ENCODE peak calls at places on chromosomes 12 and 14, in nine cellular contexts. One of them, this sample, is unnamed.

GRCh38 chr12:9378430-9378835 is 170.2 kb upstream of the PZP start:
- DNase-seq in NCI-H1436: no peak
- DNase-seq in cardiac fibroblast: no peak
- DNase-seq in upper lobe of right lung: no peak
- DNase-seq in astrocyte of the spinal cord: no peak
- DNase-seq in KBM-7: peak; percentile 65
- DNase-seq in NB4: peak; percentile 28
- DNase-seq in Calu3: peak; percentile 10
- DNase-seq in AG09309: no peak
- DNase-seq in this sample: peak; percentile 63

GRCh38 chr12:110743571-110744093 is 941 bp upstream of the PPP1CC start:
- DNase-seq in upper lobe of right lung: peak; percentile 85
- DNase-seq in astrocyte of the spinal cord: no peak
- DNase-seq in AG09309: no peak
- DNase-seq in cardiac fibroblast: peak; percentile 42
- DNase-seq in Calu3: peak; percentile 24
- DNase-seq in NCI-H1436: no peak
- DNase-seq in NB4: peak; percentile 74
- DNase-seq in KBM-7: no peak
- DNase-seq in this sample: peak; percentile 41

GRCh38 chr12:101939856-101940265 is 62.5 kb downstream of the DRAM1 start:
- DNase-seq in upper lobe of right lung: no peak
- DNase-seq in KBM-7: peak; percentile 82
- DNase-seq in NB4: peak; percentile 84
- DNase-seq in NCI-H1436: peak; percentile 42
- DNase-seq in astrocyte of the spinal cord: peak; percentile 76
- DNase-seq in cardiac fibroblast: peak; percentile 91
- DNase-seq in AG09309: peak; percentile 58
- DNase-seq in Calu3: peak; percentile 72
- DNase-seq in this sample: peak; percentile 69

GRCh38 chr12:51976376-51977160 is 25.1 kb downstream of the ACVR1B start:
- DNase-seq in cardiac fibroblast: peak; percentile 97
- DNase-seq in Calu3: peak; percentile 66
- DNase-seq in AG09309: peak; percentile 55
- DNase-seq in KBM-7: no peak
- DNase-seq in NCI-H1436: no peak
- DNase-seq in astrocyte of the spinal cord: peak; percentile 15
- DNase-seq in upper lobe of right lung: no peak
- DNase-seq in NB4: peak; percentile 87
- DNase-seq in this sample: no peak

GRCh38 chr12:10363665-10363921 is 26.2 kb downstream of the KLRK1 start:
- DNase-seq in upper lobe of right lung: no peak
- DNase-seq in NCI-H1436: no peak
- DNase-seq in cardiac fibroblast: no peak
- DNase-seq in KBM-7: no peak
- DNase-seq in Calu3: no peak
- DNase-seq in NB4: no peak
- DNase-seq in AG09309: no peak
- DNase-seq in astrocyte of the spinal cord: no peak
- DNase-seq in this sample: no peak

GRCh38 chr12:66066071-66066928 is 64.2 kb downstream of the LLPH start:
- DNase-seq in NB4: peak; percentile 54
- DNase-seq in NCI-H1436: no peak
- DNase-seq in astrocyte of the spinal cord: peak; percentile 87
- DNase-seq in upper lobe of right lung: no peak
- DNase-seq in Calu3: peak; percentile 44
- DNase-seq in AG09309: no peak
- DNase-seq in cardiac fibroblast: peak; percentile 48
- DNase-seq in KBM-7: peak; percentile 83
- DNase-seq in this sample: no peak

GRCh38 chr12:54016478-54016964 is 7.7 kb downstream of the HOXC8 start:
- DNase-seq in astrocyte of the spinal cord: peak; percentile 82
- DNase-seq in AG09309: peak; percentile 73
- DNase-seq in NB4: peak; percentile 44
- DNase-seq in cardiac fibroblast: no peak
- DNase-seq in Calu3: no peak
- DNase-seq in upper lobe of right lung: no peak
- DNase-seq in KBM-7: no peak
- DNase-seq in NCI-H1436: no peak
- DNase-seq in this sample: no peak

GRCh38 chr14:42428996-42429395 is 822.3 kb downstream of the LRFN5 start:
- DNase-seq in astrocyte of the spinal cord: no peak
- DNase-seq in cardiac fibroblast: no peak
- DNase-seq in Calu3: no peak
- DNase-seq in NCI-H1436: no peak
- DNase-seq in AG09309: no peak
- DNase-seq in KBM-7: no peak
- DNase-seq in upper lobe of right lung: no peak
- DNase-seq in NB4: no peak
- DNase-seq in this sample: no peak

GRCh38 chr12:130775953-130776856 is 60.1 kb upstream of the RIMBP2 start:
- DNase-seq in upper lobe of right lung: no peak
- DNase-seq in cardiac fibroblast: peak; percentile 81
- DNase-seq in NB4: peak; percentile 79
- DNase-seq in Calu3: peak; percentile 82
- DNase-seq in astrocyte of the spinal cord: peak; percentile 90
- DNase-seq in AG09309: peak; percentile 55
- DNase-seq in KBM-7: no peak
- DNase-seq in NCI-H1436: no peak
- DNase-seq in this sample: peak; percentile 89

GRCh38 chr12:117807355-117807754 is 161.4 kb downstream of the KSR2 start:
- DNase-seq in astrocyte of the spinal cord: no peak
- DNase-seq in NCI-H1436: no peak
- DNase-seq in upper lobe of right lung: no peak
- DNase-seq in KBM-7: no peak
- DNase-seq in Calu3: no peak
- DNase-seq in NB4: no peak
- DNase-seq in cardiac fibroblast: no peak
- DNase-seq in AG09309: no peak
- DNase-seq in this sample: no peak

GRCh38 chr12:53700567-53700966 is 24.7 kb upstream of the ATP5MC2 start:
- DNase-seq in KBM-7: no peak
- DNase-seq in NCI-H1436: no peak
- DNase-seq in AG09309: no peak
- DNase-seq in astrocyte of the spinal cord: no peak
- DNase-seq in upper lobe of right lung: no peak
- DNase-seq in NB4: no peak
- DNase-seq in cardiac fibroblast: no peak
- DNase-seq in Calu3: no peak
- DNase-seq in this sample: no peak

GRCh38 chr12:100706029-100706428 is 88.5 kb upstream of the ANO4 start:
- DNase-seq in Calu3: peak; percentile 31
- DNase-seq in AG09309: peak; percentile 48
- DNase-seq in astrocyte of the spinal cord: peak; percentile 78
- DNase-seq in NB4: no peak
- DNase-seq in NCI-H1436: peak; percentile 91
- DNase-seq in upper lobe of right lung: no peak
- DNase-seq in KBM-7: no peak
- DNase-seq in cardiac fibroblast: peak; percentile 21
- DNase-seq in this sample: no peak

GRCh38 chr12:65520658-65521057 is 242.2 kb downstream of the MSRB3 start:
- DNase-seq in astrocyte of the spinal cord: no peak
- DNase-seq in cardiac fibroblast: no peak
- DNase-seq in Calu3: no peak
- DNase-seq in NB4: no peak
- DNase-seq in upper lobe of right lung: no peak
- DNase-seq in KBM-7: no peak
- DNase-seq in AG09309: no peak
- DNase-seq in NCI-H1436: no peak
- DNase-seq in this sample: no peak

GRCh38 chr12:1884651-1885050 is 33.8 kb downstream of the CACNA2D4 start:
- DNase-seq in NB4: no peak
- DNase-seq in upper lobe of right lung: no peak
- DNase-seq in NCI-H1436: no peak
- DNase-seq in Calu3: no peak
- DNase-seq in cardiac fibroblast: no peak
- DNase-seq in astrocyte of the spinal cord: no peak
- DNase-seq in KBM-7: no peak
- DNase-seq in AG09309: no peak
- DNase-seq in this sample: no peak

GRCh38 chr12:11855993-11856374 is 206.5 kb downstream of the ETV6 start:
- DNase-seq in NCI-H1436: no peak
- DNase-seq in upper lobe of right lung: no peak
- DNase-seq in AG09309: no peak
- DNase-seq in NB4: peak; percentile 85
- DNase-seq in cardiac fibroblast: no peak
- DNase-seq in Calu3: no peak
- DNase-seq in astrocyte of the spinal cord: no peak
- DNase-seq in KBM-7: no peak
- DNase-seq in this sample: no peak

GRCh38 chr12:22981711-22982110 is 356.7 kb downstream of the ETNK1 start:
- DNase-seq in KBM-7: no peak
- DNase-seq in NB4: no peak
- DNase-seq in AG09309: peak; percentile 27
- DNase-seq in NCI-H1436: no peak
- DNase-seq in upper lobe of right lung: no peak
- DNase-seq in Calu3: no peak
- DNase-seq in cardiac fibroblast: peak; percentile 51
- DNase-seq in astrocyte of the spinal cord: peak; percentile 46
- DNase-seq in this sample: no peak

GRCh38 chr12:94140556-94140955 is 7.8 kb upstream of the PLXNC1 start:
- DNase-seq in upper lobe of right lung: no peak
- DNase-seq in KBM-7: peak; percentile 62
- DNase-seq in NCI-H1436: no peak
- DNase-seq in cardiac fibroblast: peak; percentile 39
- DNase-seq in Calu3: no peak
- DNase-seq in AG09309: no peak
- DNase-seq in NB4: peak; percentile 74
- DNase-seq in astrocyte of the spinal cord: no peak
- DNase-seq in this sample: peak; percentile 85

GRCh38 chr14:42307239-42307825 is 700.7 kb downstream of the LRFN5 start:
- DNase-seq in Calu3: no peak
- DNase-seq in astrocyte of the spinal cord: no peak
- DNase-seq in upper lobe of right lung: no peak
- DNase-seq in NB4: no peak
- DNase-seq in cardiac fibroblast: no peak
- DNase-seq in AG09309: no peak
- DNase-seq in KBM-7: no peak
- DNase-seq in NCI-H1436: no peak
- DNase-seq in this sample: no peak

GRCh38 chr12:109757671-109758265 is 44.1 kb downstream of the FAM222A start:
- DNase-seq in AG09309: no peak
- DNase-seq in KBM-7: no peak
- DNase-seq in Calu3: no peak
- DNase-seq in cardiac fibroblast: no peak
- DNase-seq in upper lobe of right lung: peak; percentile 37
- DNase-seq in NB4: no peak
- DNase-seq in NCI-H1436: no peak
- DNase-seq in astrocyte of the spinal cord: no peak
- DNase-seq in this sample: peak; percentile 22

GRCh38 chr14:75479770-75480600 is 42.3 kb upstream of the BATF start:
- DNase-seq in Calu3: no peak
- DNase-seq in KBM-7: no peak
- DNase-seq in astrocyte of the spinal cord: no peak
- DNase-seq in cardiac fibroblast: no peak
- DNase-seq in NB4: no peak
- DNase-seq in AG09309: no peak
- DNase-seq in NCI-H1436: no peak
- DNase-seq in upper lobe of right lung: no peak
- DNase-seq in this sample: peak; percentile 57

GRCh38 chr14:104589338-104590195 is 10.0 kb downstream of the C14orf180 start:
- DNase-seq in cardiac fibroblast: no peak
- DNase-seq in upper lobe of right lung: no peak
- DNase-seq in NCI-H1436: no peak
- DNase-seq in astrocyte of the spinal cord: no peak
- DNase-seq in NB4: no peak
- DNase-seq in Calu3: no peak
- DNase-seq in KBM-7: no peak
- DNase-seq in AG09309: no peak
- DNase-seq in this sample: no peak

GRCh38 chr12:58513866-58514265 is 406.4 kb downstream of the LRIG3 start:
- DNase-seq in upper lobe of right lung: no peak
- DNase-seq in cardiac fibroblast: no peak
- DNase-seq in NB4: no peak
- DNase-seq in AG09309: no peak
- DNase-seq in astrocyte of the spinal cord: no peak
- DNase-seq in KBM-7: no peak
- DNase-seq in Calu3: no peak
- DNase-seq in NCI-H1436: no peak
- DNase-seq in this sample: no peak

GRCh38 chr14:100332797-100333196 is 9.7 kb downstream of the SLC25A47 start:
- DNase-seq in KBM-7: no peak
- DNase-seq in cardiac fibroblast: no peak
- DNase-seq in Calu3: no peak
- DNase-seq in NCI-H1436: no peak
- DNase-seq in upper lobe of right lung: no peak
- DNase-seq in AG09309: no peak
- DNase-seq in astrocyte of the spinal cord: no peak
- DNase-seq in NB4: no peak
- DNase-seq in this sample: no peak

GRCh38 chr12:49662998-49663843 is 39.9 kb downstream of the PRPF40B start:
- DNase-seq in AG09309: peak; percentile 34
- DNase-seq in NB4: peak; percentile 98
- DNase-seq in astrocyte of the spinal cord: peak; percentile 82
- DNase-seq in NCI-H1436: no peak
- DNase-seq in Calu3: no peak
- DNase-seq in cardiac fibroblast: peak; percentile 95
- DNase-seq in upper lobe of right lung: peak; percentile 73
- DNase-seq in KBM-7: peak; percentile 96
- DNase-seq in this sample: peak; percentile 78